ENCODE peak calls at places on chromosomes 1 and 21, in eight cellular contexts. J, A, K, G, V, D, O and P are unnamed samples.
A peak's percentile ranks its signal among the peaks of the same experiment; 100 is the strongest.

GRCh38 chr1:18107671-18108312 is at the start of gene IGSF21:
- DNase-seq in O (no peak), J (no peak), V (no peak), K (peak; percentile 50), A (no peak), G (no peak), D (no peak), P (no peak)

GRCh38 chr1:218488986-218489385 is 143.8 kb downstream of the TGFB2 start:
- DNase-seq in A (no peak), G (no peak), D (no peak), K (no peak), V (no peak), J (no peak), O (peak; percentile 46), P (peak; percentile 80)

GRCh38 chr1:237879195-237879594 is 11.5 kb downstream of the ZP4 start:
- DNase-seq in J (no peak), G (no peak), K (no peak), V (no peak), O (peak; percentile 24), A (no peak), D (no peak), P (peak; percentile 74)

GRCh38 chr1:202656057-202656456 is 54.2 kb downstream of the SYT2 start:
- DNase-seq in K (no peak), J (no peak), A (no peak), G (no peak), D (no peak), V (no peak), O (peak; percentile 20), P (peak; percentile 23)

GRCh38 chr1:7808253-7808844 is 24.3 kb downstream of the PER3 start:
- DNase-seq in O (no peak), A (no peak), K (peak; percentile 35), V (no peak), D (no peak), J (no peak), G (peak; percentile 39), P (peak; percentile 31)

GRCh38 chr1:172477216-172477615 is 33.3 kb upstream of the PIGC start:
- DNase-seq in V (no peak), D (no peak), O (no peak), G (no peak), A (no peak), J (no peak), K (no peak), P (no peak)

GRCh38 chr21:45982758-45983731 is 1.5 kb downstream of the COL6A1 start:
- DNase-seq in D (no peak), A (peak; percentile 17), O (no peak), J (no peak), K (no peak), G (no peak), V (no peak), P (peak; percentile 31)

GRCh38 chr21:17671733-17672132 is 59.0 kb upstream of the BTG3 start:
- DNase-seq in O (no peak), G (no peak), K (no peak), A (no peak), V (no peak), D (no peak), J (no peak), P (no peak)

GRCh38 chr1:167935252-167936067 is 1.0 kb upstream of the DCAF6 start:
- DNase-seq in V (peak; percentile 50), A (no peak), G (peak; percentile 19), D (peak; percentile 2), J (no peak), K (peak; percentile 32), O (peak; percentile 41), P (peak; percentile 52)

GRCh38 chr21:34988139-34988538 is 61.0 kb downstream of the RUNX1 start:
- DNase-seq in V (no peak), A (no peak), K (no peak), O (no peak), D (no peak), G (no peak), J (no peak), P (no peak)

GRCh38 chr1:87203890-87204289 is 124.8 kb upstream of the LMO4 start:
- DNase-seq in A (no peak), D (no peak), K (no peak), G (no peak), V (no peak), J (no peak), O (no peak), P (peak; percentile 57)

GRCh38 chr1:65772607-65773006 is 20.1 kb upstream of the PDE4B start:
- DNase-seq in K (no peak), O (no peak), V (no peak), J (no peak), A (no peak), D (no peak), G (no peak), P (no peak)

GRCh38 chr1:177772621-177773020 is 197.2 kb downstream of the SEC16B start:
- DNase-seq in J (no peak), A (no peak), K (no peak), V (no peak), G (no peak), D (no peak), O (no peak), P (no peak)

GRCh38 chr1:188594542-188595235 is 1765.9 kb downstream of the PLA2G4A start:
- DNase-seq in O (no peak), V (no peak), G (no peak), J (no peak), A (no peak), K (no peak), D (no peak), P (no peak)

GRCh38 chr1:145977486-145978476 is 13.3 kb downstream of the POLR3GL start:
- DNase-seq in J (peak; percentile 79), A (peak; percentile 63), G (peak; percentile 78), K (peak; percentile 82), O (peak; percentile 82), D (peak; percentile 47), V (peak; percentile 60), P (peak; percentile 82)

GRCh38 chr21:15063821-15064575 is 802 bp downstream of the NRIP1 start:
- DNase-seq in K (no peak), D (no peak), V (peak; percentile 54), O (peak; percentile 7), A (peak; percentile 61), G (no peak), J (no peak), P (peak; percentile 49)